ENCODE peak calls at places on chromosomes 12 and 14, in ten cellular contexts. Y is heart right ventricle; N is HAP-1; U is CD4-positive, alpha-beta memory T cell; Z is tibial nerve; W is astrocyte of the spinal cord; D is stomach; L is GM12865; K is breast epithelium; F is bronchial epithelial cell. A is an unnamed sample.

GRCh38 chr14:103897075-103897947 is 30.9 kb upstream of the TDRD9 start:
- DNase-seq in Y (no peak), N (no peak), U (no peak), Z (no peak), W (no peak), D (peak; percentile 93), L (no peak), K (no peak), F (no peak), A (no peak)

GRCh38 chr12:14261096-14261495 is 104.4 kb upstream of the ATF7IP start:
- DNase-seq in Y (peak; percentile 34), N (no peak), U (no peak), Z (no peak), W (no peak), D (no peak), L (no peak), K (no peak), F (no peak), A (no peak)

GRCh38 chr12:1630827-1631591 is 2.0 kb downstream of the WNT5B start:
- DNase-seq in Y (no peak), N (no peak), U (no peak), Z (peak; percentile 54), W (peak; percentile 77), D (no peak), L (no peak), K (no peak), F (no peak), A (peak; percentile 52)

GRCh38 chr12:14442221-14442881 is 76.9 kb downstream of the ATF7IP start:
- DNase-seq in Y (no peak), N (no peak), U (no peak), Z (no peak), W (no peak), D (no peak), L (no peak), K (no peak), F (no peak), A (peak; percentile 20)

GRCh38 chr14:71206766-71207371 is 299.6 kb downstream of the PCNX1 start:
- DNase-seq in Y (peak; percentile 80), N (no peak), U (no peak), Z (no peak), W (peak; percentile 88), D (peak; percentile 26), L (no peak), K (no peak), F (peak; percentile 82), A (peak; percentile 56)

GRCh38 chr12:76927170-76927784 is 48.5 kb upstream of the CSRP2 start:
- DNase-seq in Y (no peak), N (peak; percentile 73), U (no peak), Z (no peak), W (peak; percentile 43), D (peak; percentile 28), L (peak; percentile 47), K (no peak), F (peak; percentile 49), A (no peak)

GRCh38 chr12:104668274-104668718 is 211.5 kb downstream of the CHST11 start:
- DNase-seq in Y (peak; percentile 64), N (no peak), U (no peak), Z (no peak), W (no peak), D (no peak), L (no peak), K (no peak), F (no peak), A (no peak)

GRCh38 chr14:61616524-61617185 is 78.7 kb upstream of the HIF1A start:
- DNase-seq in Y (no peak), N (no peak), U (no peak), Z (no peak), W (peak; percentile 88), D (no peak), L (no peak), K (no peak), F (peak; percentile 57), A (peak; percentile 72)

GRCh38 chr14:74980398-74980745 is 22.3 kb upstream of the EIF2B2 start:
- DNase-seq in Y (no peak), N (no peak), U (no peak), Z (no peak), W (peak; percentile 54), D (no peak), L (no peak), K (no peak), F (no peak), A (no peak)

GRCh38 chr14:63508033-63508432 is 35.1 kb downstream of the PPP2R5E start:
- DNase-seq in Y (no peak), N (peak; percentile 62), U (peak; percentile 39), Z (no peak), W (no peak), D (no peak), L (no peak), K (no peak), F (no peak), A (no peak)

GRCh38 chr14:77574446-77575125 is 41.9 kb downstream of the SPTLC2 start:
- DNase-seq in Y (no peak), N (no peak), U (no peak), Z (no peak), W (peak; percentile 37), D (no peak), L (no peak), K (no peak), F (no peak), A (no peak)

GRCh38 chr12:11731455-11731854 is 82.0 kb downstream of the ETV6 start:
- DNase-seq in Y (no peak), N (no peak), U (peak; percentile 22), Z (no peak), W (peak; percentile 72), D (no peak), L (peak; percentile 72), K (no peak), F (peak; percentile 77), A (no peak)

GRCh38 chr14:22319526-22320352 is 269.3 kb downstream of the DAD1 start:
- DNase-seq in Y (peak; percentile 59), N (peak; percentile 69), U (no peak), Z (peak; percentile 48), W (peak; percentile 81), D (peak; percentile 69), L (peak; percentile 75), K (no peak), F (peak; percentile 65), A (no peak)

GRCh38 chr12:106994579-106995220 is 7.8 kb upstream of the MTERF2 start:
- DNase-seq in Y (no peak), N (no peak), U (no peak), Z (no peak), W (no peak), D (no peak), L (no peak), K (no peak), F (no peak), A (no peak)

GRCh38 chr14:55265197-55265596 is 6.0 kb upstream of the FBXO34 start:
- DNase-seq in Y (no peak), N (no peak), U (no peak), Z (no peak), W (no peak), D (no peak), L (peak; percentile 61), K (no peak), F (no peak), A (no peak)

GRCh38 chr12:117466677-117467362 is 105.4 kb upstream of the NOS1 start:
- DNase-seq in Y (no peak), N (no peak), U (no peak), Z (no peak), W (no peak), D (no peak), L (no peak), K (no peak), F (no peak), A (no peak)

GRCh38 chr14:46399049-46399448 is 252.5 kb downstream of the RPL10L start:
- DNase-seq in Y (no peak), N (no peak), U (no peak), Z (no peak), W (no peak), D (no peak), L (no peak), K (no peak), F (no peak), A (no peak)

GRCh38 chr14:100533647-100534485 is 53.4 kb downstream of the BEGAIN start:
- DNase-seq in Y (peak; percentile 3), N (peak; percentile 10), U (no peak), Z (peak; percentile 16), W (no peak), D (peak; percentile 25), L (no peak), K (peak; percentile 53), F (no peak), A (no peak)

DNA sequence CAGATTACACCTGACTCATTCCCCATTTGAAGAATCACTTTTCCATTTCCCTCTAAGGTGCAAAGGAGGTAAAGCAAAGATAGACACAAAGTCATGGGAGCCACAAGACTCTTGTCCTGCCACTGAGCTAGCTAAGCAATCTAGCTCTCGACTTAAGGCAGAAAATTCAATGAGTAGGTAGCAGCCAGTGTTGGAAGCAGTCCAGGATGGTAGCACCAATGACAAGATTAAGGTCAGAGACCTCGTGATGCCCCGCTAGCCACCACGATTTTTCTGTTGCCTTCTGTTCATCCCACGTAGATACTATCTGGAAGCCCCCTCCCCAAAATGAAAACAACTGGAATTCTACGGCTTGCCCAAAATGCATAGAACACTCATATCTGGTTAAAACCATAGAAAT is 1.4 kb downstream of the VAMP1 start:
- DNase-seq in Y (no peak), N (no peak), U (no peak), Z (no peak), W (no peak), D (no peak), L (no peak), K (no peak), F (no peak), A (no peak)
- H3K4me3 ChIP-seq in Y (peak overlapping the region; percentile 73), N (no peak overlapping the region), U (peak overlapping the region; percentile 76), Z (peak overlapping the region; percentile 87), W (no peak overlapping the region), D (peak overlapping the region; percentile 70), L (peak overlapping the region; percentile 57), K (no peak overlapping the region), F (no peak overlapping the region), A (no peak overlapping the region)

DNA sequence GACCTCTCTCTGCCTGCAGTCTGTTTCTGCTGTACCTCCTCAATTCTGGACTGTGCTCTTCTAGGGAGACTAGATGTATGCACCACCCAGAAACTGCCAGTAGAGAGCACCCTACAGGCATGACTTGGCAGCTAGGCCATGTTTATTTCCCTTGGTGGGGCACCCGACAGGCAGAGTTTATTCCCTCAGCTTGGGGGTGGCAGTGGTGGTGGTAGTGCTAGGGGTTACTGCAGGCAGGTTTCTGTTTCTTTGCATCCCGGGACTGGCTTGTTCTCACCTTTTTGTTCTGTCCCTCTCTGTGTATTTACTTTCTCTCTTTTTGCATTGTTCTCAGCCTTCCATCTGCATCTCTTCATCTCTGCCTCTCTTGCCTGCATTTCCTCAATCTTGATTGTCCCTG is 13.6 kb downstream of the PRPF40B start:
- DNase-seq in Y (peak; percentile 66), N (peak; percentile 66), U (peak; percentile 62), Z (no peak), W (peak; percentile 69), D (peak; percentile 52), L (peak; percentile 78), K (no peak), F (peak; percentile 60), A (no peak)
- H3K4me3 ChIP-seq in Y (no peak overlapping the region), N (no peak overlapping the region), U (no peak overlapping the region), Z (no peak overlapping the region), W (no peak overlapping the region), D (no peak overlapping the region), L (no peak overlapping the region), K (no peak overlapping the region), F (no peak overlapping the region), A (no peak overlapping the region)

GRCh38 chr12:56720696-56721615 is 4.1 kb downstream of the NACA start:
- DNase-seq in Y (no peak), N (no peak), U (no peak), Z (no peak), W (no peak), D (no peak), L (no peak), K (no peak), F (peak; percentile 5), A (no peak)
- H3K4me3 ChIP-seq in Y (no peak overlapping the region), N (no peak overlapping the region), U (no peak overlapping the region), Z (no peak overlapping the region), W (no peak overlapping the region), D (peak overlapping the region; percentile 72), L (no peak overlapping the region), K (no peak overlapping the region), F (no peak overlapping the region), A (no peak overlapping the region)

GRCh38 chr14:105577339-105577861 is 51.0 kb downstream of the TMEM121 start:
- DNase-seq in Y (no peak), N (no peak), U (no peak), Z (no peak), W (no peak), D (no peak), L (peak; percentile 75), K (peak; percentile 19), F (no peak), A (no peak)
- H3K4me3 ChIP-seq in Y (no peak overlapping the region), N (no peak overlapping the region), U (no peak overlapping the region), Z (no peak overlapping the region), W (no peak overlapping the region), D (no peak overlapping the region), L (peak overlapping the region; percentile 68), K (no peak overlapping the region), F (no peak overlapping the region), A (no peak overlapping the region)